ENCODE peak calls at places on chromosomes 11 and 22, in six cellular contexts. One of them, this sample, is unnamed.

GRCh38 chr11:450809-451451 is 851 bp downstream of the PTDSS2 start:
- DNase-seq in MCF 10A: peak
- DNase-seq in right atrium auricular region: peak
- DNase-seq in body of pancreas: peak
- DNase-seq in CD8-positive, alpha-beta T cell: peak
- DNase-seq in pancreas: peak
- DNase-seq in this sample: no peak

GRCh38 chr11:22787565-22788162 is 41.9 kb downstream of the SVIP start:
- DNase-seq in MCF 10A: peak
- DNase-seq in right atrium auricular region: no peak
- DNase-seq in body of pancreas: peak
- DNase-seq in CD8-positive, alpha-beta T cell: peak
- DNase-seq in pancreas: no peak
- DNase-seq in this sample: no peak

GRCh38 chr22:50281384-50281760 is 11.2 kb upstream of the MAPK11 start:
- DNase-seq in MCF 10A: no peak
- DNase-seq in right atrium auricular region: no peak
- DNase-seq in body of pancreas: no peak
- DNase-seq in CD8-positive, alpha-beta T cell: no peak
- DNase-seq in pancreas: no peak
- DNase-seq in this sample: no peak

GRCh38 chr11:33869511-33870422 is 22.1 kb downstream of the LMO2 start:
- DNase-seq in MCF 10A: peak
- DNase-seq in right atrium auricular region: no peak
- DNase-seq in body of pancreas: peak
- DNase-seq in CD8-positive, alpha-beta T cell: peak
- DNase-seq in pancreas: peak
- DNase-seq in this sample: no peak

GRCh38 chr11:65430406-65431217 is 8.0 kb downstream of the NEAT1 start:
- DNase-seq in MCF 10A: peak
- DNase-seq in right atrium auricular region: peak
- DNase-seq in body of pancreas: peak
- DNase-seq in CD8-positive, alpha-beta T cell: no peak
- DNase-seq in pancreas: no peak
- DNase-seq in this sample: no peak

GRCh38 chr11:69637956-69638871 is 2.7 kb upstream of the CCND1 start:
- DNase-seq in MCF 10A: peak
- DNase-seq in right atrium auricular region: no peak
- DNase-seq in body of pancreas: peak
- DNase-seq in CD8-positive, alpha-beta T cell: no peak
- DNase-seq in pancreas: peak
- DNase-seq in this sample: peak

GRCh38 chr11:96520939-96521338 is 131.1 kb downstream of the JRKL start:
- DNase-seq in MCF 10A: no peak
- DNase-seq in right atrium auricular region: no peak
- DNase-seq in body of pancreas: no peak
- DNase-seq in CD8-positive, alpha-beta T cell: no peak
- DNase-seq in pancreas: no peak
- DNase-seq in this sample: no peak

GRCh38 chr11:47336595-47336994 is 15.9 kb downstream of the MYBPC3 start:
- DNase-seq in MCF 10A: no peak
- DNase-seq in right atrium auricular region: no peak
- DNase-seq in body of pancreas: no peak
- DNase-seq in CD8-positive, alpha-beta T cell: no peak
- DNase-seq in pancreas: no peak
- DNase-seq in this sample: no peak

GRCh38 chr22:32814289-32814865 is 12.9 kb downstream of the TIMP3 start:
- DNase-seq in MCF 10A: no peak
- DNase-seq in right atrium auricular region: no peak
- DNase-seq in body of pancreas: no peak
- DNase-seq in CD8-positive, alpha-beta T cell: no peak
- DNase-seq in pancreas: no peak
- DNase-seq in this sample: no peak

GRCh38 chr22:38504731-38505594 is 1.1 kb downstream of the DDX17 start:
- DNase-seq in MCF 10A: peak
- DNase-seq in right atrium auricular region: no peak
- DNase-seq in body of pancreas: peak
- DNase-seq in CD8-positive, alpha-beta T cell: peak
- DNase-seq in pancreas: peak
- DNase-seq in this sample: no peak

GRCh38 chr11:101441747-101442146 is 142.1 kb downstream of the TRPC6 start:
- DNase-seq in MCF 10A: peak
- DNase-seq in right atrium auricular region: no peak
- DNase-seq in body of pancreas: peak
- DNase-seq in CD8-positive, alpha-beta T cell: no peak
- DNase-seq in pancreas: peak
- DNase-seq in this sample: no peak

GRCh38 chr22:26486394-26486793 is 2.7 kb downstream of the SRRD start:
- DNase-seq in MCF 10A: no peak
- DNase-seq in right atrium auricular region: no peak
- DNase-seq in body of pancreas: no peak
- DNase-seq in CD8-positive, alpha-beta T cell: no peak
- DNase-seq in pancreas: no peak
- DNase-seq in this sample: no peak

GRCh38 chr11:106101797-106102196 is 24.3 kb downstream of the AASDHPPT start:
- DNase-seq in MCF 10A: peak
- DNase-seq in right atrium auricular region: no peak
- DNase-seq in body of pancreas: no peak
- DNase-seq in CD8-positive, alpha-beta T cell: no peak
- DNase-seq in pancreas: no peak
- DNase-seq in this sample: no peak

GRCh38 chr11:9277176-9277575 is 12.0 kb upstream of the DENND5A start:
- DNase-seq in MCF 10A: no peak
- DNase-seq in right atrium auricular region: no peak
- DNase-seq in body of pancreas: no peak
- DNase-seq in CD8-positive, alpha-beta T cell: no peak
- DNase-seq in pancreas: no peak
- DNase-seq in this sample: peak

GRCh38 chr11:76201672-76202412 is 4.5 kb downstream of the WNT11 start:
- DNase-seq in MCF 10A: no peak
- DNase-seq in right atrium auricular region: no peak
- DNase-seq in body of pancreas: no peak
- DNase-seq in CD8-positive, alpha-beta T cell: no peak
- DNase-seq in pancreas: no peak
- DNase-seq in this sample: no peak

GRCh38 chr22:20551805-20552449 is 44.5 kb downstream of the MED15 start:
- DNase-seq in MCF 10A: no peak
- DNase-seq in right atrium auricular region: no peak
- DNase-seq in body of pancreas: peak
- DNase-seq in CD8-positive, alpha-beta T cell: peak
- DNase-seq in pancreas: peak
- DNase-seq in this sample: no peak

GRCh38 chr22:36546932-36547331 is 18.0 kb upstream of the EIF3D start:
- DNase-seq in MCF 10A: peak
- DNase-seq in right atrium auricular region: no peak
- DNase-seq in body of pancreas: no peak
- DNase-seq in CD8-positive, alpha-beta T cell: no peak
- DNase-seq in pancreas: no peak
- DNase-seq in this sample: no peak

GRCh38 chr11:9266132-9266736 is 1.1 kb upstream of the DENND5A start:
- DNase-seq in MCF 10A: no peak
- DNase-seq in right atrium auricular region: no peak
- DNase-seq in body of pancreas: peak
- DNase-seq in CD8-positive, alpha-beta T cell: no peak
- DNase-seq in pancreas: peak
- DNase-seq in this sample: no peak

GRCh38 chr11:27611390-27611789 is 88.9 kb downstream of the BDNF start:
- DNase-seq in MCF 10A: no peak
- DNase-seq in right atrium auricular region: no peak
- DNase-seq in body of pancreas: no peak
- DNase-seq in CD8-positive, alpha-beta T cell: no peak
- DNase-seq in pancreas: no peak
- DNase-seq in this sample: no peak

GRCh38 chr22:45475063-45475747 is 27.5 kb upstream of the FBLN1 start:
- DNase-seq in MCF 10A: no peak
- DNase-seq in right atrium auricular region: no peak
- DNase-seq in body of pancreas: no peak
- DNase-seq in CD8-positive, alpha-beta T cell: no peak
- DNase-seq in pancreas: no peak
- DNase-seq in this sample: no peak

GRCh38 chr11:71356904-71357303 is 91.3 kb downstream of the DHCR7 start:
- DNase-seq in MCF 10A: no peak
- DNase-seq in right atrium auricular region: no peak
- DNase-seq in body of pancreas: no peak
- DNase-seq in CD8-positive, alpha-beta T cell: no peak
- DNase-seq in pancreas: no peak
- DNase-seq in this sample: no peak

GRCh38 chr11:105612766-105613165 is 2.9 kb downstream of the GRIA4 start:
- DNase-seq in MCF 10A: no peak
- DNase-seq in right atrium auricular region: no peak
- DNase-seq in body of pancreas: no peak
- DNase-seq in CD8-positive, alpha-beta T cell: no peak
- DNase-seq in pancreas: no peak
- DNase-seq in this sample: no peak

GRCh38 chr11:72081856-72082255 is 1.2 kb downstream of the LRRC51 start:
- DNase-seq in MCF 10A: no peak
- DNase-seq in right atrium auricular region: no peak
- DNase-seq in body of pancreas: no peak
- DNase-seq in CD8-positive, alpha-beta T cell: no peak
- DNase-seq in pancreas: no peak
- DNase-seq in this sample: no peak

GRCh38 chr22:45757068-45757467 is 85.4 kb downstream of the ATXN10 start:
- DNase-seq in MCF 10A: no peak
- DNase-seq in right atrium auricular region: no peak
- DNase-seq in body of pancreas: peak
- DNase-seq in CD8-positive, alpha-beta T cell: no peak
- DNase-seq in pancreas: peak
- DNase-seq in this sample: no peak

GRCh38 chr11:116249561-116249960 is 523.2 kb downstream of the BUD13 start:
- DNase-seq in MCF 10A: no peak
- DNase-seq in right atrium auricular region: no peak
- DNase-seq in body of pancreas: no peak
- DNase-seq in CD8-positive, alpha-beta T cell: no peak
- DNase-seq in pancreas: no peak
- DNase-seq in this sample: no peak
- TF ChIP-seq CTCF in MCF 10A: no peak
- TF ChIP-seq CTCF in right atrium auricular region: no peak
- TF ChIP-seq CTCF in body of pancreas: no peak
- TF ChIP-seq CTCF in CD8-positive, alpha-beta T cell: no peak
- TF ChIP-seq CTCF in pancreas: no peak
- TF ChIP-seq CTCF in this sample: peak

DNA sequence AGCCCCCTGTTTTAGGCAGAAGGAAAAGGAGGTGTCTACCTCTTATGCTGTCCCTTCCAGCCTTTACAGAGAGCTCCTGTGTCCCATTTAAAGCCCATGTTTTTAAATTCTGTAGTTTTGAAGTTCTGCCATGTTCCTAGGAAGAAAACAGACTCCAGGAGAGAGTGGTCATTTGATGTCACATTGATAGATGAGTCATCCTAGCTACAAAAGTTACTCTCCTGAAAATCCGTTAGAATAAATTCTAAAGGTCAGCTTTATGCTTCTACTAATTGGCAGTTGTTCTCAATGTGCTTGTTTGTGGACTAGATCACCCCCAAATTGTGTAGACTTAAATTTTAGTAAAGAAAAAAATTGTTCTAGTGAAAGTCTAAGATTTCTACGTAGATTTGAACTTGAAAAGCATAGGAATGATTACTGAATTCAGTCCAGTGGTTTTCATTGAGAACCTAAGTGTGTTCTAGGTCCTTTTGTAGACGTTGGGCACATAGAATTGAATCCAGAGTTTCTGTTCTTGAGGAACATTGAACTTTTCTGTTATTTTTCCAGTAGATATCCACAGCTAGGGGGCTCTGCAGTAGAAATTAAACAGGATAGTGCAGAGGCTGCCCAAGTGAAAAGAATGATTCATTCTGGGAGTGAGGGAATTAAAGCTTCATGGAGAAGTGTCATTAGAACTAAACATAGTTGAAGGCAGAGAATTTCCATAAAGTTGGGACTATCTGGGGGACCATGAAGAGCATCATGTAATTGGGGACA is 140.6 kb upstream of the RASSF10 start:
- DNase-seq in MCF 10A: peak
- DNase-seq in right atrium auricular region: no peak
- DNase-seq in body of pancreas: no peak
- DNase-seq in CD8-positive, alpha-beta T cell: no peak
- DNase-seq in pancreas: no peak
- DNase-seq in this sample: no peak
- TF ChIP-seq CTCF in MCF 10A: peak
- TF ChIP-seq CTCF in right atrium auricular region: peak
- TF ChIP-seq CTCF in body of pancreas: no peak
- TF ChIP-seq CTCF in CD8-positive, alpha-beta T cell: no peak
- TF ChIP-seq CTCF in pancreas: no peak
- TF ChIP-seq CTCF in this sample: peak

GRCh38 chr11:44351898-44352498 is 42.1 kb upstream of the ALX4 start:
- DNase-seq in MCF 10A: peak
- DNase-seq in right atrium auricular region: no peak
- DNase-seq in body of pancreas: no peak
- DNase-seq in CD8-positive, alpha-beta T cell: no peak
- DNase-seq in pancreas: no peak
- DNase-seq in this sample: no peak
- TF ChIP-seq CTCF in MCF 10A: no peak
- TF ChIP-seq CTCF in right atrium auricular region: no peak
- TF ChIP-seq CTCF in body of pancreas: no peak
- TF ChIP-seq CTCF in CD8-positive, alpha-beta T cell: no peak
- TF ChIP-seq CTCF in pancreas: no peak
- TF ChIP-seq CTCF in this sample: peak

GRCh38 chr11:11845551-11845950 is 3.8 kb downstream of the USP47 start:
- DNase-seq in MCF 10A: no peak
- DNase-seq in right atrium auricular region: no peak
- DNase-seq in body of pancreas: no peak
- DNase-seq in CD8-positive, alpha-beta T cell: no peak
- DNase-seq in pancreas: no peak
- DNase-seq in this sample: no peak

GRCh38 chr11:11849127-11849746 is 7.5 kb downstream of the USP47 start:
- DNase-seq in MCF 10A: peak
- DNase-seq in right atrium auricular region: no peak
- DNase-seq in body of pancreas: peak
- DNase-seq in CD8-positive, alpha-beta T cell: peak
- DNase-seq in pancreas: peak
- DNase-seq in this sample: no peak

GRCh38 chr11:11845066-11845465 is 3.3 kb downstream of the USP47 start:
- DNase-seq in MCF 10A: no peak
- DNase-seq in right atrium auricular region: no peak
- DNase-seq in body of pancreas: peak
- DNase-seq in CD8-positive, alpha-beta T cell: no peak
- DNase-seq in pancreas: no peak
- DNase-seq in this sample: no peak

GRCh38 chr11:11844272-11844671 is 2.5 kb downstream of the USP47 start:
- DNase-seq in MCF 10A: no peak
- DNase-seq in right atrium auricular region: no peak
- DNase-seq in body of pancreas: no peak
- DNase-seq in CD8-positive, alpha-beta T cell: no peak
- DNase-seq in pancreas: no peak
- DNase-seq in this sample: no peak

DNA sequence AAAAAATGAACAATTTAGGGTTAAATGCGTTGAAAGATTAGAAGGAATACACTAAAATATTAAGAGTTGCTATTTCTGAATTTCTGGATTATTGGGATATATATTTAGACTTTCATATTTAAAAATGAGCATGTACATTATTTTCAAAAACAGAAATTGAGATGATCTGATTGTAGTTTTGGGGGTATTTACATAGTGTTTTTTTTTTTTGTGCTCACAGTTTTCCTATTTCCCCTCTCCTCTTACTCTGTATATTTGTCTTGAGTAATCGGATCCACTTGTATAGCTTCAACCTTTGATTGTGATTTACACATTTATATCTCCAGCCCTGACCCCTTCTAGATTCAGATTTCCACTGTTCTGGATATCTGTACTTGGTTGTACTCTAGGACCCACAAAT is 5.3 kb downstream of the USP47 start:
- DNase-seq in MCF 10A: no peak
- DNase-seq in right atrium auricular region: no peak
- DNase-seq in body of pancreas: no peak
- DNase-seq in CD8-positive, alpha-beta T cell: no peak
- DNase-seq in pancreas: no peak
- DNase-seq in this sample: no peak
- TF ChIP-seq CTCF in MCF 10A: no peak
- TF ChIP-seq CTCF in right atrium auricular region: no peak
- TF ChIP-seq CTCF in body of pancreas: no peak
- TF ChIP-seq CTCF in CD8-positive, alpha-beta T cell: no peak
- TF ChIP-seq CTCF in pancreas: no peak
- TF ChIP-seq CTCF in this sample: no peak

This sample was measured in type B pancreatic cell.